ENCODE peak calls at places on chromosome 3, in five cellular contexts. U is GM10248; Z is activated effector memory CD4-positive, alpha-beta T cell treated with Interleukin-2 at 50 U/mL for 16 hours; F is substantia nigra; K is ureter. J is an unnamed sample.

GRCh38 chr3:138469869-138470268 is 35.5 kb downstream of the ESYT3 start:
- DNase-seq in Z (no peak), F (no peak), K (no peak), U (no peak), J (no peak)

GRCh38 chr3:194736277-194736895 is 50.7 kb downstream of the FAM43A start:
- DNase-seq in Z (no peak), K (no peak), F (no peak), U (no peak), J (peak)

GRCh38 chr3:17047162-17047561 is 162.4 kb downstream of the PLCL2 start:
- DNase-seq in K (no peak), Z (no peak), U (peak), F (no peak), J (no peak)

GRCh38 chr3:130374033-130374432 is 28.6 kb downstream of the COL6A5 start:
- DNase-seq in Z (no peak), K (no peak), U (no peak), F (no peak), J (no peak)

GRCh38 chr3:69671082-69671952 is 67.9 kb upstream of the MITF start:
- DNase-seq in K (no peak), U (peak), Z (no peak), F (peak), J (peak)

GRCh38 chr3:46904303-46905190 is 27.0 kb downstream of the PTH1R start:
- DNase-seq in K (no peak), U (no peak), F (no peak), Z (no peak), J (no peak)

GRCh38 chr3:179076243-179077027 is 4.8 kb upstream of the ZMAT3 start:
- DNase-seq in F (no peak), K (no peak), Z (no peak), U (no peak), J (no peak)

GRCh38 chr3:184620101-184620798 is 58.7 kb downstream of the EPHB3 start:
- DNase-seq in U (no peak), F (no peak), Z (no peak), K (no peak), J (no peak)

GRCh38 chr3:115071611-115072010 is 75.5 kb downstream of the ZBTB20 start:
- DNase-seq in F (peak), K (no peak), Z (no peak), U (no peak), J (no peak)

GRCh38 chr3:42507252-42507651 is 4.8 kb downstream of the VIPR1 start:
- DNase-seq in U (no peak), K (peak), F (no peak), Z (no peak), J (no peak)

GRCh38 chr3:38152660-38153059 is 12.7 kb upstream of the OXSR1 start:
- DNase-seq in U (no peak), Z (no peak), K (no peak), F (no peak), J (no peak)

GRCh38 chr3:180322829-180323228 is 279.1 kb upstream of the TTC14 start:
- DNase-seq in Z (no peak), U (no peak), K (no peak), F (no peak), J (no peak)

GRCh38 chr3:128800241-128801187 is 74.5 kb downstream of the RAB7A start:
- DNase-seq in F (peak), U (no peak), Z (no peak), K (no peak), J (no peak)

GRCh38 chr3:183481582-183481981 is 53.2 kb upstream of the MCF2L2 start:
- DNase-seq in K (no peak), U (no peak), F (no peak), Z (no peak), J (no peak)